ENCODE peak calls at places on chromosome 1, in eight cellular contexts. L is renal cortical epithelial cell; R is ELR; Z is stomach; S is HFFc6; D is CD4-positive, alpha-beta memory T cell; J is cerebellum; Q is GM12892. E is an unnamed sample.

GRCh38 chr1:7519181-7519860 is 251.8 kb upstream of the VAMP3 start:
- DNase-seq in L (no peak), R (no peak), Z (no peak), S (no peak), D (no peak), J (peak; percentile 15), Q (no peak), E (peak; percentile 35)

GRCh38 chr1:18795002-18795689 is 64.3 kb downstream of the TAS1R2 start:
- DNase-seq in L (no peak), R (no peak), Z (no peak), S (no peak), D (no peak), J (no peak), Q (no peak), E (no peak)

GRCh38 chr1:169390303-169390702 is 22.3 kb downstream of the BLZF1 start:
- DNase-seq in L (no peak), R (no peak), Z (no peak), S (no peak), D (no peak), J (no peak), Q (no peak), E (no peak)

GRCh38 chr1:112888630-112889029 is 67.4 kb downstream of the SLC16A1 start:
- DNase-seq in L (no peak), R (no peak), Z (no peak), S (no peak), D (no peak), J (no peak), Q (no peak), E (no peak)

GRCh38 chr1:27655151-27655929 is 16.7 kb downstream of the IFI6 start:
- DNase-seq in L (no peak), R (no peak), Z (no peak), S (no peak), D (no peak), J (no peak), Q (no peak), E (no peak)

GRCh38 chr1:23101891-23102688 is 66.6 kb downstream of the LUZP1 start:
- DNase-seq in L (no peak), R (peak; percentile 84), Z (no peak), S (peak; percentile 57), D (no peak), J (no peak), Q (no peak), E (no peak)

GRCh38 chr1:107787299-107787698 is 177.7 kb downstream of the VAV3 start:
- DNase-seq in L (no peak), R (peak; percentile 8), Z (no peak), S (no peak), D (no peak), J (no peak), Q (no peak), E (peak; percentile 76)

GRCh38 chr1:81950845-81951244 is 150.1 kb downstream of the ADGRL2 start:
- DNase-seq in L (no peak), R (no peak), Z (no peak), S (peak; percentile 15), D (no peak), J (no peak), Q (no peak), E (no peak)

GRCh38 chr1:245571872-245572294 is 417.1 kb downstream of the KIF26B start:
- DNase-seq in L (no peak), R (no peak), Z (no peak), S (no peak), D (no peak), J (no peak), Q (no peak), E (no peak)

GRCh38 chr1:68409426-68409825 is 40.3 kb downstream of the RPE65 start:
- DNase-seq in L (peak; percentile 21), R (peak; percentile 31), Z (no peak), S (no peak), D (no peak), J (no peak), Q (no peak), E (no peak)

GRCh38 chr1:216422821-216423529 is at the start of gene USH2A:
- DNase-seq in L (no peak), R (no peak), Z (no peak), S (no peak), D (no peak), J (no peak), Q (no peak), E (no peak)

GRCh38 chr1:210228158-210228557 is 4.4 kb upstream of the SERTAD4 start:
- DNase-seq in L (no peak), R (no peak), Z (no peak), S (no peak), D (no peak), J (no peak), Q (no peak), E (no peak)

GRCh38 chr1:3085721-3086120 is 16.7 kb downstream of the PRDM16 start:
- DNase-seq in L (no peak), R (no peak), Z (no peak), S (no peak), D (no peak), J (no peak), Q (no peak), E (no peak)

GRCh38 chr1:60970081-60970509 is 112.3 kb upstream of the NFIA start:
- DNase-seq in L (peak; percentile 42), R (peak; percentile 17), Z (no peak), S (peak; percentile 14), D (no peak), J (peak; percentile 68), Q (no peak), E (no peak)

GRCh38 chr1:115670476-115671175 is 28.9 kb downstream of the VANGL1 start:
- DNase-seq in L (no peak), R (no peak), Z (no peak), S (no peak), D (no peak), J (no peak), Q (no peak), E (no peak)

GRCh38 chr1:233304489-233305102 is 9.1 kb upstream of the PCNX2 start:
- DNase-seq in L (peak; percentile 39), R (peak; percentile 57), Z (no peak), S (peak; percentile 15), D (peak; percentile 29), J (peak; percentile 66), Q (no peak), E (no peak)

GRCh38 chr1:100734716-100735115 is 15.2 kb downstream of the VCAM1 start:
- DNase-seq in L (peak; percentile 95), R (peak; percentile 80), Z (no peak), S (peak; percentile 49), D (no peak), J (no peak), Q (no peak), E (no peak)

GRCh38 chr1:41713557-41714327 is 205.0 kb downstream of the HIVEP3 start:
- DNase-seq in L (peak; percentile 80), R (peak; percentile 91), Z (no peak), S (peak; percentile 71), D (no peak), J (no peak), Q (no peak), E (no peak)

GRCh38 chr1:4075436-4076225 is 175.6 kb upstream of the C1orf174 start:
- DNase-seq in L (no peak), R (no peak), Z (peak; percentile 4), S (no peak), D (no peak), J (no peak), Q (no peak), E (peak; percentile 34)

GRCh38 chr1:25501235-25502058 is 42.0 kb upstream of the LDLRAP1 start:
- DNase-seq in L (peak; percentile 65), R (peak; percentile 61), Z (no peak), S (peak; percentile 41), D (no peak), J (no peak), Q (no peak), E (no peak)